ENCODE peak calls at places on chromosomes 13 and 19, in nine cellular contexts. U is ecto neural progenitor cell; K is fibroblast of the aortic adventitia; V is activated T-cell treated with anti-CD3 and anti-CD28 coated beads for 1 hour; Y is Caco-2; I is GM18507; R is HEK293T; X is stimulated activated effector memory CD8-positive, alpha-beta T cell treated with anti-CD3 and anti-CD28 coated beads, Interleukin-12 subunit alpha, Interleukin-12 subunit beta, amount 100 ng/mL, for 72 hours; T is Kasumi-1. E is an unnamed sample.

GRCh38 chr19:42683917-42684513 is 56.3 kb downstream of the PSG3 start:
- DNase-seq in U (no peak), K (peak), V (no peak), Y (no peak), I (no peak), R (no peak), X (peak), T (peak), E (no peak)

GRCh38 chr13:45242524-45242923 is 41.7 kb upstream of the KCTD4 start:
- DNase-seq in U (no peak), K (no peak), V (no peak), Y (no peak), I (no peak), R (no peak), X (no peak), T (no peak), E (no peak)

GRCh38 chr13:92547256-92547655 is 679.4 kb upstream of the GPC6 start:
- DNase-seq in U (no peak), K (peak), V (no peak), Y (no peak), I (no peak), R (no peak), X (no peak), T (no peak), E (no peak)

GRCh38 chr19:55305491-55305890 is 19.6 kb downstream of the TMEM150B start:
- DNase-seq in U (peak), K (peak), V (peak), Y (peak), I (peak), R (peak), X (peak), T (peak), E (no peak)

GRCh38 chr19:3270908-3271307 is 46.4 kb downstream of the CELF5 start:
- DNase-seq in U (peak), K (peak), V (peak), Y (peak), I (no peak), R (peak), X (no peak), T (no peak), E (no peak)

GRCh38 chr19:1860133-1860775 is 3.1 kb downstream of the KLF16 start:
- DNase-seq in U (peak), K (peak), V (peak), Y (peak), I (no peak), R (peak), X (no peak), T (no peak), E (no peak)

GRCh38 chr19:36258028-36258875 is 43.3 kb downstream of the ZNF146 start:
- DNase-seq in U (no peak), K (no peak), V (no peak), Y (no peak), I (no peak), R (no peak), X (no peak), T (no peak), E (no peak)

GRCh38 chr19:29265436-29265835 is 52.5 kb upstream of the UQCRFS1 start:
- DNase-seq in U (peak), K (no peak), V (no peak), Y (no peak), I (no peak), R (no peak), X (no peak), T (no peak), E (no peak)

GRCh38 chr19:38134538-38135149 is 89.4 kb downstream of the DPF1 start:
- DNase-seq in U (peak), K (peak), V (no peak), Y (no peak), I (no peak), R (peak), X (peak), T (peak), E (no peak)

GRCh38 chr19:47778089-47778953 is at the start of gene SELENOW:
- DNase-seq in U (peak), K (peak), V (peak), Y (peak), I (peak), R (peak), X (peak), T (peak), E (peak)

GRCh38 chr19:46435009-46435408 is 6.3 kb upstream of the PNMA8C start:
- DNase-seq in U (no peak), K (no peak), V (no peak), Y (no peak), I (no peak), R (no peak), X (no peak), T (no peak), E (no peak)

GRCh38 chr13:24050292-24050711 is 110.2 kb upstream of the SPATA13 start:
- DNase-seq in U (no peak), K (peak), V (no peak), Y (no peak), I (no peak), R (no peak), X (no peak), T (no peak), E (no peak)

GRCh38 chr13:111371211-111371610 is 50.8 kb downstream of the TEX29 start:
- DNase-seq in U (no peak), K (peak), V (no peak), Y (no peak), I (no peak), R (no peak), X (peak), T (no peak), E (no peak)

GRCh38 chr19:10921199-10921879 is 7.1 kb downstream of the YIPF2 start:
- DNase-seq in U (no peak), K (no peak), V (no peak), Y (no peak), I (no peak), R (no peak), X (no peak), T (no peak), E (no peak)

GRCh38 chr19:1082165-1082927 is 12.8 kb downstream of the POLR2E start:
- DNase-seq in U (peak), K (peak), V (peak), Y (peak), I (no peak), R (peak), X (peak), T (no peak), E (no peak)